ENCODE peak calls at places on chromosomes 5 and 9, in ten cellular contexts. I is naive thymus-derived CD4-positive, alpha-beta T cell; B is omental fat pad; Y is skeletal muscle cell; D is body of pancreas; H is activated gamma-delta T cell treated with Interleukin-2 at 50 U/mL for 16 hours; R is activated CD8-positive, alpha-beta T cell treated with anti-CD3 and anti-CD28 coated beads, Interleukin-2, amount 10 ng/mL, durations not matched to agents 7 days and 5 days; T is astrocyte; N is NCI-H460; S is H1. Q is an unnamed sample.

GRCh38 chr9:111559000-111559610 is 34.1 kb downstream of the ZNF483 start:
- DNase-seq in Y (peak; percentile 4), N (peak; percentile 32), I (no peak), T (peak; percentile 64), R (no peak), S (no peak), B (no peak), D (no peak), H (no peak), Q (no peak)

GRCh38 chr5:174608631-174609097 is 115.7 kb upstream of the MSX2 start:
- DNase-seq in B (no peak), I (no peak), Y (no peak), T (peak; percentile 52), N (peak; percentile 22), R (no peak), D (peak; percentile 75), S (no peak), H (no peak), Q (no peak)

GRCh38 chr5:5585751-5586341 is 163.4 kb downstream of the ICE1 start:
- DNase-seq in H (no peak), R (no peak), N (no peak), I (no peak), B (no peak), S (no peak), T (no peak), D (no peak), Y (no peak), Q (no peak)

GRCh38 chr5:16889203-16889971 is 46.7 kb downstream of the MYO10 start:
- DNase-seq in N (peak; percentile 32), H (no peak), T (peak; percentile 70), D (no peak), Y (peak; percentile 76), R (no peak), B (no peak), S (no peak), I (no peak), Q (no peak)

GRCh38 chr9:81690251-81690851 is 1.0 kb upstream of the TLE1 start:
- DNase-seq in R (no peak), I (no peak), N (no peak), T (peak; percentile 33), B (no peak), D (peak; percentile 82), H (no peak), S (no peak), Y (no peak), Q (no peak)

GRCh38 chr5:171367424-171368370 is 20.0 kb upstream of the NPM1 start:
- DNase-seq in D (no peak), H (no peak), Y (no peak), S (no peak), N (no peak), I (no peak), R (no peak), T (peak; percentile 89), B (no peak), Q (no peak)

GRCh38 chr5:77425420-77425819 is 66.7 kb downstream of the WDR41 start:
- DNase-seq in Y (no peak), B (no peak), H (no peak), I (no peak), D (no peak), S (no peak), T (no peak), R (no peak), N (no peak), Q (no peak)

GRCh38 chr5:93246093-93246855 is 334.7 kb downstream of the NR2F1-AS1 start:
- DNase-seq in N (no peak), B (no peak), Y (peak; percentile 19), T (peak; percentile 49), D (no peak), S (peak; percentile 3), H (no peak), I (no peak), R (no peak), Q (no peak)

GRCh38 chr9:32251539-32251938 is 132.9 kb upstream of the ACO1 start:
- DNase-seq in H (peak; percentile 8), D (peak; percentile 58), N (peak; percentile 60), T (peak; percentile 4), I (no peak), B (no peak), Y (peak; percentile 3), S (peak; percentile 33), R (peak; percentile 46), Q (no peak)

GRCh38 chr5:102663771-102664530 is 91.2 kb upstream of the PAM start:
- DNase-seq in I (no peak), N (no peak), H (no peak), B (no peak), D (no peak), R (no peak), T (peak; percentile 38), Y (no peak), S (no peak), Q (no peak)

GRCh38 chr5:14265574-14265973 is 122.4 kb downstream of the TRIO start:
- DNase-seq in D (no peak), I (no peak), N (peak; percentile 90), B (no peak), H (no peak), R (no peak), T (peak; percentile 96), Y (peak; percentile 64), S (no peak), Q (no peak)

GRCh38 chr9:133202688-133203453 is 6.2 kb downstream of the OBP2B start:
- DNase-seq in N (no peak), H (no peak), D (no peak), I (no peak), S (no peak), B (no peak), Y (no peak), T (no peak), R (no peak), Q (no peak)